ENCODE peak calls at places on chromosomes 6 and 20, in four cellular contexts. Z is suprapubic skin, A is mammary epithelial cell, B is GM13977. T is an unnamed sample.
A peak's percentile ranks its signal among the peaks of the same experiment; 100 is the strongest.

GRCh38 chr6:6246539-6246938 is 73.9 kb downstream of the F13A1 start:
- DNase-seq in Z (no peak), A (no peak), B (no peak), T (no peak)

GRCh38 chr6:33192671-33193602 is 670 bp upstream of the COL11A2 start:
- DNase-seq in Z (no peak), A (no peak), B (peak; percentile 56), T (peak; percentile 69)

GRCh38 chr6:16140607-16141006 is 11.7 kb downstream of the MYLIP start:
- DNase-seq in Z (no peak), A (no peak), B (no peak), T (no peak)

GRCh38 chr20:57941572-57942381 is 232.0 kb upstream of the PMEPA1 start:
- DNase-seq in Z (no peak), A (peak; percentile 8), B (no peak), T (peak; percentile 70)

GRCh38 chr6:11232968-11233626 is 629 bp upstream of the NEDD9 start:
- DNase-seq in Z (no peak), A (no peak), B (peak; percentile 39), T (no peak)

GRCh38 chr20:32893878-32894483 is 35.3 kb downstream of the EFCAB8 start:
- DNase-seq in Z (no peak), A (no peak), B (no peak), T (no peak)

GRCh38 chr6:147345902-147346301 is 141.7 kb downstream of the STXBP5 start:
- DNase-seq in Z (no peak), A (no peak), B (no peak), T (no peak)

GRCh38 chr6:17207281-17207680 is 73.9 kb upstream of the RBM24 start:
- DNase-seq in Z (no peak), A (no peak), B (no peak), T (no peak)

GRCh38 chr20:44728835-44729342 is 13.7 kb downstream of the CCN5 start:
- DNase-seq in Z (peak; percentile 88), A (peak; percentile 98), B (no peak), T (no peak)

GRCh38 chr6:43784049-43784855 is 14.2 kb downstream of the VEGFA start:
- DNase-seq in Z (no peak), A (no peak), B (no peak), T (no peak)

GRCh38 chr20:61768926-61769832 is 296.5 kb downstream of the TAF4 start:
- DNase-seq in Z (peak; percentile 62), A (no peak), B (no peak), T (peak; percentile 65)

GRCh38 chr6:46549155-46549554 is 57.9 kb upstream of the RCAN2 start:
- DNase-seq in Z (no peak), A (no peak), B (no peak), T (no peak)

GRCh38 chr6:44062105-44062770 is 65.0 kb downstream of the MRPL14 start:
- DNase-seq in Z (no peak), A (peak; percentile 77), B (no peak), T (no peak)

GRCh38 chr20:58897493-58897892 is 45.0 kb downstream of the GNAS start:
- DNase-seq in Z (no peak), A (no peak), B (no peak), T (no peak)

GRCh38 chr6:134073156-134073555 is 20.7 kb upstream of the SLC2A12 start:
- DNase-seq in Z (no peak), A (no peak), B (no peak), T (no peak)

GRCh38 chr6:34115396-34116314 is 30.2 kb downstream of the GRM4 start:
- DNase-seq in Z (no peak), A (no peak), B (peak; percentile 57), T (no peak)

GRCh38 chr6:153140299-153140698 is 9.2 kb upstream of the RGS17 start:
- DNase-seq in Z (no peak), A (no peak), B (no peak), T (no peak)

GRCh38 chr20:8443464-8444072 is 311.5 kb downstream of the PLCB1 start:
- DNase-seq in Z (no peak), A (no peak), B (no peak), T (no peak)

GRCh38 chr6:132715204-132715603 is 1.3 kb upstream of the VNN1 start:
- DNase-seq in Z (no peak), A (peak; percentile 64), B (no peak), T (no peak)

GRCh38 chr6:138824482-138825134 is 28.7 kb downstream of the ECT2L start:
- DNase-seq in Z (no peak), A (peak; percentile 52), B (no peak), T (no peak)

GRCh38 chr6:53627391-53628218 is 38.0 kb downstream of the KLHL31 start:
- DNase-seq in Z (no peak), A (peak; percentile 70), B (no peak), T (no peak)

GRCh38 chr6:160678230-160678629 is 14.2 kb upstream of the LPA start:
- DNase-seq in Z (no peak), A (peak; percentile 15), B (no peak), T (no peak)

GRCh38 chr6:36924131-36924530 is 30.4 kb upstream of the PI16 start:
- DNase-seq in Z (no peak), A (no peak), B (no peak), T (no peak)

GRCh38 chr20:57657537-57658446 is 37.6 kb upstream of the ZBP1 start:
- DNase-seq in Z (peak; percentile 77), A (peak; percentile 89), B (peak; percentile 40), T (peak; percentile 86)

GRCh38 chr6:56902551-56903464 is 52.1 kb upstream of the BEND6 start:
- DNase-seq in Z (no peak), A (peak; percentile 31), B (peak; percentile 20), T (no peak)

GRCh38 chr6:470051-470900 is 78.7 kb downstream of the IRF4 start:
- DNase-seq in Z (no peak), A (no peak), B (no peak), T (no peak)

GRCh38 chr20:58754584-58754983 is 62.0 kb downstream of the NPEPL1 start:
- DNase-seq in Z (no peak), A (no peak), B (no peak), T (no peak)

GRCh38 chr20:23686046-23686750 is 2.6 kb downstream of the CST4 start:
- DNase-seq in Z (no peak), A (no peak), B (no peak), T (no peak)

GRCh38 chr20:41524980-41525613 is 93.1 kb downstream of the CHD6 start:
- DNase-seq in Z (peak; percentile 74), A (peak; percentile 68), B (no peak), T (no peak)

GRCh38 chr6:56868687-56869086 is 86.2 kb upstream of the BEND6 start:
- DNase-seq in Z (no peak), A (peak; percentile 57), B (no peak), T (no peak)

GRCh38 chr20:6533828-6534388 is 233.6 kb upstream of the BMP2 start:
- DNase-seq in Z (no peak), A (peak; percentile 64), B (no peak), T (no peak)

GRCh38 chr6:131183427-131184095 is 48.3 kb downstream of the AKAP7 start:
- DNase-seq in Z (no peak), A (no peak), B (no peak), T (no peak)

GRCh38 chr20:53879048-53879684 is 191.2 kb downstream of the BCAS1 start:
- DNase-seq in Z (no peak), A (no peak), B (no peak), T (no peak)

GRCh38 chr6:149642829-149643580 is 5.5 kb downstream of the KATNA1 start:
- DNase-seq in Z (no peak), A (peak; percentile 44), B (no peak), T (no peak)

GRCh38 chr20:48624315-48625020 is 203.3 kb downstream of the PREX1 start:
- DNase-seq in Z (no peak), A (no peak), B (no peak), T (peak; percentile 72)
- TF ChIP-seq CTCF in Z (no peak), A (no peak), B (no peak), T (no peak)

DNA sequence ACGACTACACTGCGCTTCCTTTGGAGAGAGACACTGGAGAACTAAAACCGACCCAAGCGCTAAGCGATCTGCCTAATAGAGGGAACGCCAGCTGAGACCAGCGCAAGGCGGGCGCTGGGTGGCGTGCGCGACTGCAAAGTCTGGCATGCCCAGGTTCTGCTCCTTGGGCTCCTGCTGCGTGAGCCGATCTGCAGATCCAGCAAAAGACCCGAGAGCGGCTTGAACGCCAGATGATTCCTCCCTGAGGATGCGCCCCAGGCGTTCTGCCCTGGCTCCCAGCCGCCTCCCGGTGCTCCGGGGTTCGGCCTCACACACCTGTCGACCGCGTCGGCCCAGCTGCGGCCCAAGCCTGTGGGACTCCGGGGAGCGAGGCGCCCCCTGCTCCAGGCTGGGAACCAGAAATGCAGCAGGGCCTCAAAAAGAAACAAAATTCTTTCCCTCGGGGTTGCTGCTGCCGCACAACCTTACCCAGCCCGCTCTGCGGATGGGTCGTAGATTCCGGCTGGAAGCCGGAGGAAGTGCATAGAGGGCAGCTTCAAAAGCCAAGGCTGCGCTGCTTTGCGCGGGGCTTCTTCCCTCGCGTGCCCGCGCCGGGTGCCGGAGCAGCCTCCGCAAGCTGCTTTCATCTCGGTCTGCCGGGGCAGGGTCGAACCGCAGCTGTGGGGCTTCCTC is 17.9 kb upstream of the PRDM13 start:
- DNase-seq in Z (peak; percentile 76), A (peak; percentile 73), B (peak; percentile 68), T (no peak)
- TF ChIP-seq CTCF in Z (peak; percentile 48), A (peak; percentile 79), B (peak; percentile 91), T (peak; percentile 80)

DNA sequence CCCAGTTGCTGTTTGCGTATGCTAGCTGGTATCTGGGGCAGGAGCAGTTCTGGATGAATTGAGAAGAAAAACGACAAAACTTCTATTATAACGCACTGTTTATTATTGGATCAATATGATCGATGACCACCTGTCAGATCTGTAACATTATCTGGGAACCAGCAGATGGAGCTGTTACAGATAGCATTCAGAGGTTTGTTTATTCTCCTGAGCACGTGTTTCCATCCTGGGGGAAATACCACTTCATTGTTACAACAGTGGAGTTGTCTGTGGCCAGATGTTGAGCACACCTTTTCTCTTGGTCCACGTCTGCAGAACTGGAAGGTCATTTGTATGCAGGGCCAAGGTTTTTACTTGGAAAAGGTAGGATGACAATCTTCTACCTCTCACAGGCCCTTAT is 16.0 kb upstream of the NKX2-2 start:
- DNase-seq in Z (no peak), A (no peak), B (peak; percentile 56), T (no peak)
- TF ChIP-seq CTCF in Z (no peak), A (peak; percentile 55), B (peak; percentile 44), T (peak; percentile 41)

GRCh38 chr20:12965212-12965879 is 43.4 kb upstream of the SPTLC3 start:
- DNase-seq in Z (no peak), A (no peak), B (no peak), T (no peak)

GRCh38 chr20:12968472-12968871 is 40.3 kb upstream of the SPTLC3 start:
- DNase-seq in Z (no peak), A (no peak), B (no peak), T (no peak)

GRCh38 chr20:12965880-12966270 is 42.9 kb upstream of the SPTLC3 start:
- DNase-seq in Z (no peak), A (no peak), B (no peak), T (no peak)

GRCh38 chr20:12967932-12968331 is 40.8 kb upstream of the SPTLC3 start:
- DNase-seq in Z (no peak), A (no peak), B (no peak), T (no peak)

DNA sequence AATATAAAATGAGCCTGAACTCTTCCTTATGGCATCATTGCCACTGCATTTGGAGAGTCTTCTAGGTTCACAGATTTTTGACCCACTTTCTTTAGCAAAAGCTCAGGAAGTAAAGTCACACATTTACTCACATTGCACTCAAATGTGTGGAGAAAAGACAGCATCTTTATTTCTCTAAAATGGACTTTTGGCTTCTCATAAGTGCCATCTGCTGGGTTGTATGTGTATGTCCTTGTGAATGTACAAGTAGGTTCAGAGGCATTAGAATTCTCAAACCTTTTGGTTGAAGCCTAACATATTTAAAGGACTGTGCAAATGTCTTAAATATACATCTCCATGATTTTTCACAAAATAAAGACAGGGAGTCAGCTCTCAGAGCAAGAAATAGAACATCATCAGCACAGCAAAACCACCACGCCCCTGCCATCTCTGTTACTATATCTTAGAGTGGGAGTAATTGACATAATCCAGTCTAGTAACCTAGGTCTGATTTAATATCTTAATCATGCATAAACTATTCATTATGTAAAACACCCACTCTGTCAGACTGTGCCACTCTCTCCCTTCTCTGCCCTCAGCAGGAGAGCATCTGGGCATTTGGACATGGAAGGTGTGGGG is 42.2 kb upstream of the SPTLC3 start:
- DNase-seq in Z (no peak), A (peak; percentile 26), B (no peak), T (no peak)
- TF ChIP-seq CTCF in Z (no peak), A (peak; percentile 62), B (peak; percentile 18), T (peak; percentile 85)